ENCODE peak calls at places on chromosome 10, in eight cellular contexts. Z is hepatocyte, T is aorta, V is SK-N-SH, N is GM23338, O is choroid plexus epithelial cell, I is thoracic aorta, C is H7. S is an unnamed sample.

GRCh38 chr10:31650010-31650409 is 278.6 kb downstream of the ARHGAP12 start:
- DNase-seq in C (no peak), Z (peak), O (peak), V (peak), I (peak), N (no peak), T (peak), S (peak)

GRCh38 chr10:6044651-6045599 is 17.2 kb downstream of the IL2RA start:
- DNase-seq in O (no peak), N (no peak), T (no peak), Z (no peak), C (no peak), I (no peak), V (no peak), S (no peak)

GRCh38 chr10:66176772-66177171 is 749.1 kb upstream of the LRRTM3 start:
- DNase-seq in I (no peak), O (peak), V (no peak), N (no peak), Z (peak), C (no peak), T (no peak), S (peak)

GRCh38 chr10:64091889-64092288 is 570.7 kb downstream of the REEP3 start:
- DNase-seq in C (no peak), N (peak), Z (peak), I (no peak), T (no peak), O (peak), V (peak), S (no peak)

GRCh38 chr10:12194752-12195271 is 879 bp downstream of the NUDT5 start:
- DNase-seq in T (peak), V (peak), O (peak), I (no peak), C (peak), N (peak), Z (peak), S (peak)

GRCh38 chr10:5623081-5623748 is 43.2 kb downstream of the ASB13 start:
- DNase-seq in N (peak), Z (peak), T (peak), V (peak), I (peak), O (peak), C (peak), S (peak)

GRCh38 chr10:119817991-119818888 is 54.4 kb downstream of the MCMBP start:
- DNase-seq in V (peak), Z (peak), T (peak), O (peak), C (peak), I (no peak), N (peak), S (peak)

GRCh38 chr10:44289125-44289524 is 95.8 kb downstream of the CXCL12 start:
- DNase-seq in C (no peak), N (no peak), O (no peak), I (no peak), Z (no peak), T (no peak), V (no peak), S (no peak)

GRCh38 chr10:61063911-61064310 is 119.9 kb upstream of the RHOBTB1 start:
- DNase-seq in C (no peak), I (no peak), O (no peak), Z (no peak), T (no peak), N (no peak), V (no peak), S (peak)

DNA sequence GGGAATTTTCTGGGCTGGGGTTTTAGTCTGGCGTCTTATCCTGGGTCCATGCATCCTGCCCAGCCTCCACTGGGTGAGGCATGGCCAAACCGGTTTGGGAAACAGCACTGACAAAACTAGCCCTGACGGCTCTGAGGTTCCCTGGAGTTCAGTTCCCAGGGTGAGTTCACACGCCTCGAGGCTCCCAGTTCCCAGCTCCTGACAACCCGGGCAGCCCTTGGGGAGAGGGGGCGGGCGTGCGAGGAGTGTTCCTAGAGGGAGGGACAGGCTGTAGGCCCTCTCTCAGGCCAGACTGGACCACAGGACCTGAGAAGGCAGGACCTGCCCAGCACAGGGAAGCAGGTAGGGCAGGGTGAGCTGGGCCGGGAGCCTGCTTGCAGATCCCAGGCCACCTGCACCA is 82.3 kb upstream of the PPIF start:
- DNase-seq in N (no peak), V (no peak), O (no peak), T (no peak), I (no peak), Z (peak), C (peak), S (peak)
- H3K4me3 ChIP-seq in N (no peak), V (no peak), O (no peak), T (no peak), I (no peak), Z (no peak), C (no peak), S (no peak)

DNA sequence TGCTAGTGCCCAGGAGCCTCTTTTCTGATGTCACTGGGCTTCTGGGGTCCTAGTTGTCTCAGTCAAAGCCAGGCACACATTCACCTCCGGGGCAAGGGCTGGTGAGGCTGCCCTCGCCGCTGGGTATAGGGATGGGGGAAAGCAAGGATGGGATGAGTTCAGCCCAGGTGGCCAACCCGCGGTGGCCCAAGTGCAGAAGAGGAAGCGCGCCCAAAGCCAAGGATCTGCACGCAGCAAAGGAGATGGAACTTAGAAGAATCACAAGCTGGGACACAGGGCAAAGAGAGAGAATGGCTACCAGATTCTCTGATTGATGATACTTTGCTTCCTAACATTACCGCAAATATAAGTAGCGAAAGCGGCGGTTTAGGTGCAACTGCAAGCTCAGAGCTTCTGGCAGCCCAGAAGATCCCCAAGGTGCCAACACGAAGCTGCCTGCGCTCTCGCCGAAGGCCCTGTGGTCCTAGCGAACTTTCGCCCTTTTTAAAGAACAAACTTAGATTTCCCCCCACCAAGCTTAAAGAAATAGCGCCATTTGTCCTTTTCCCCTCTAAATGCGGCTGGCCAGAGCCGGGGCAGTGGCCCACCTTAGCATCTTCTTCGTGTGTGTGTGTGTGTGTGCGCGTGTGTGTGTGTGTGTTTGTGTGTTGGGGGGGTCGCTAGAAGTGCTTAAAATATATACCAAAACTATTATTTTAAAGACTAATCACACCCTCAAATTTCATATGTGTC is 911 bp upstream of the MKX start:
- DNase-seq in V (no peak), T (no peak), N (peak), C (peak), Z (no peak), O (no peak), I (no peak), S (no peak)
- H3K4me3 ChIP-seq in V (no peak), T (peak), N (peak), C (peak), Z (no peak), O (no peak), I (peak), S (peak)

GRCh38 chr10:80457554-80458262 is 3.6 kb downstream of the TSPAN14 start:
- DNase-seq in N (peak), T (peak), I (no peak), V (no peak), Z (no peak), C (peak), O (no peak), S (no peak)
- H3K4me3 ChIP-seq in N (no peak), T (no peak), I (no peak), V (no peak), Z (no peak), C (no peak), O (no peak), S (no peak)

GRCh38 chr10:52966904-52967303 is 194.3 kb upstream of the MBL2 start:
- DNase-seq in I (no peak), O (no peak), Z (no peak), T (no peak), C (no peak), N (no peak), V (no peak), S (no peak)

GRCh38 chr10:52961298-52961697 is 188.7 kb upstream of the MBL2 start:
- DNase-seq in Z (no peak), V (no peak), I (no peak), O (no peak), N (no peak), T (no peak), C (no peak), S (no peak)

GRCh38 chr10:52965489-52965888 is 192.9 kb upstream of the MBL2 start:
- DNase-seq in Z (no peak), T (no peak), V (no peak), I (no peak), N (no peak), C (no peak), O (no peak), S (no peak)

GRCh38 chr10:52967806-52968795 is 195.5 kb upstream of the MBL2 start:
- DNase-seq in O (no peak), C (no peak), V (no peak), I (no peak), T (no peak), N (peak), Z (no peak), S (no peak)

DNA sequence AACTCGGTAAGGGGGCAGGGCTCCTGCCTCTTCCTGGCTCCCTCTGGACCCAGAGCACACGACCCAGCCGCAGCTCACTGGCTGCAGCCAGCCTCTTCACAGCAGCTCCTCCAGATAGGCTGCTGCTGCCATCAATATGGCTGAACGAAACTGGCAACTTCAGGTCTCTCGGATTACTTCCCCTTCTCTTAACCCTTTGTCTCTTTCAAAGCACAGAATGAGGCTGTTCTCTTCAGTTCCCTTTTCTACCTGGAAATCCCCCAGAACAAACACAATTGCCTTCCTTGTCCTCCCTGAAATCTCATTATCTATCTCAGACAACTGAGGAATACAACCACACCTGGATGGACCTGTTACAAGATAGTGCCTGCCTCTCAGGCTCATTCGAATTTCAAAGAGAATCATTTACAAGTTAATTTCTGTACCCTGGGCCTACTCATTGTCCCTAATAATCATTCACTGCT is 193.4 kb upstream of the MBL2 start:
- DNase-seq in O (no peak), V (no peak), N (peak), I (no peak), C (peak), Z (no peak), T (no peak), S (no peak)
- H3K4me3 ChIP-seq in O (no peak), V (no peak), N (no peak), I (no peak), C (no peak), Z (no peak), T (no peak), S (no peak)

DNA sequence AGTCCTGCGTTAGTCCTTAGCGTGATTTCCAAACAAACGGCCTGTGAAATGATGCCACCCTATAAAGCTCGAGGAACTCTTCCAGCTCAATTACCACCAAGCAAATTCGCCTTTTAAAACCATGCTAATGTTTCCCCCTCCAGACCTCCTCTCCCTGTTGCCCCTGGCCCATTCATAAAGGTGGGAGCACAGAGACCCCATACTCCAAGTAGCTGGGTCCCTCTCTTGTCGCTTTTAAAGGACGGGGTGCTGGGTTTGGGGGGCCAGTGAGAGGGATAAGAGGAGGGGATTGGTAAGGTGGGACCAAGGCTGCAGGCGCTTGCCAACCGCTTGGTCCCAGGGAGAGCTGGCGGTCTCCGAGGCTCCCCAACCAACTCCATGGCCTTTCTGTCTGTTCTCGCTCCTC is 1.2 kb downstream of the HMX2 start:
- DNase-seq in I (no peak), C (no peak), T (no peak), V (peak), Z (no peak), O (no peak), N (no peak), S (no peak)
- H3K4me3 ChIP-seq in I (peak), C (no peak), T (no peak), V (no peak), Z (no peak), O (no peak), N (peak), S (no peak)

GRCh38 chr10:75399461-75400162 is 2.0 kb downstream of the ZNF503 start:
- DNase-seq in Z (peak), V (peak), C (peak), T (peak), O (peak), I (no peak), N (peak), S (peak)
- H3K4me3 ChIP-seq in Z (peak), V (peak), C (peak), T (peak), O (peak), I (peak), N (peak), S (peak)

GRCh38 chr10:91410638-91411367 is 659 bp downstream of the HECTD2 start:
- DNase-seq in T (no peak), Z (peak), O (peak), V (peak), C (peak), I (no peak), N (no peak), S (peak)
- H3K4me3 ChIP-seq in T (peak), Z (peak), O (peak), V (peak), C (peak), I (peak), N (peak), S (peak)

DNA sequence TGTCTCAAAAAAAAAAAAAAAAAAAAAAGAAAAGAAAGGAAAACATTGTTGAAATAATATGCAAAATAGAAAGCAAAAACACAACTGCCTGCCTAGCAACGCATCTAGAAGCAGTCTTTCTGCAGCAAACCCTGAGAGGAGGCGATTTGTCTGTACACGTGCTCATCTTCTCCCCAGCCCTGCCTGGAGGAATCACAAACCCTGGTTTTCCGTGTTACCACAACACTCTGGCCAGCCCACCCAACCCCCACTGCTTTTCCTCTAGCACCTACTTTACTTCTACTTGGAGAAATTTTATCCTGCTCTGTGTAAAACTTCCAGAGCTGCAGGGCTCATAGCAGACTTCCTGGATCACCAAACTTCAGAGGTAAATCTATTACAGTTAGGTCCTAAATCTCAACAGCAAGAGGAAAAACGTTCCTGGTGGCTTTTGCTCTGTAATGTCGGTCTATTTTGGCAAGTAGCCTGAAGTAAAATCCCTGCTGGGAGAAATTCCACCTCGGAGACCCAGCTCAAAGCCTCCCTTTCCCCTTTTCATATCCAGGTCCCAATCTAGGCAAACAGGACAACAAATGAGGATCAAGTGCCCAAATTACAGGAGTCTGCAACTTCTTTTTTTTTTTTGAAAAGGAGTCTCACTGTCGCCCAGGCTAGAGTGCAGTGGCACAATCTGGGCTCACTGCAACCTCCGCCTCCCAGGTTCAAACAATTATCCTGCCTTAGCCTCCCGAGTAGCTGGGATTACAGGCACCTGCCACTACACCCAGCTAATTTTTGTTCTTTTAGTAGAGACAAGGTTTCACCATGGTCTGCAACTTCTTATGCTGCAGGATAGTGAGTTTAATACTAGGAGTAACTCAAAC is 91.6 kb downstream of the DNMBP start:
- DNase-seq in Z (peak), I (no peak), C (peak), V (peak), T (peak), O (peak), N (peak), S (peak)
- H3K4me3 ChIP-seq in Z (no peak), I (peak), C (peak), V (no peak), T (peak), O (peak), N (peak), S (peak)

GRCh38 chr10:133318494-133319127 is 9.9 kb downstream of the ZNF511 start:
- DNase-seq in V (peak), Z (peak), I (no peak), N (peak), T (peak), C (peak), O (peak), S (peak)
- H3K4me3 ChIP-seq in V (peak), Z (no peak), I (peak), N (peak), T (no peak), C (peak), O (peak), S (peak)